ENCODE peak calls at places on chromosome 14, in ten cellular contexts. N, Q, M, F, V, T, X, U, H and Y are unnamed samples.

GRCh38 chr14:106843951-106844483 is 1317.6 kb downstream of the TMEM121 start:
- DNase-seq in N (peak; percentile 5), Q (no peak), M (no peak), F (peak; percentile 22), V (peak; percentile 73), T (peak; percentile 79), X (no peak), U (peak; percentile 37), H (peak; percentile 53), Y (peak; percentile 18)

GRCh38 chr14:56474419-56475022 is 105.1 kb upstream of the TMEM260 start:
- DNase-seq in N (peak; percentile 48), Q (peak; percentile 29), M (no peak), F (peak; percentile 45), V (peak; percentile 59), T (peak; percentile 70), X (peak; percentile 56), U (peak; percentile 29), H (peak; percentile 41), Y (no peak)

GRCh38 chr14:59711083-59711482 is 134.5 kb upstream of the CCDC175 start:
- DNase-seq in N (no peak), Q (no peak), M (no peak), F (no peak), V (no peak), T (no peak), X (no peak), U (no peak), H (no peak), Y (no peak)

GRCh38 chr14:96637521-96637920 is 135.3 kb downstream of the PAPOLA start:
- DNase-seq in N (no peak), Q (no peak), M (no peak), F (peak; percentile 5), V (no peak), T (no peak), X (no peak), U (no peak), H (no peak), Y (no peak)

GRCh38 chr14:31583043-31583442 is 21.8 kb downstream of the NUBPL start:
- DNase-seq in N (no peak), Q (no peak), M (no peak), F (no peak), V (no peak), T (no peak), X (no peak), U (no peak), H (no peak), Y (no peak)

GRCh38 chr14:101078892-101079221 is 175.3 kb upstream of the RTL1 start:
- DNase-seq in N (no peak), Q (no peak), M (no peak), F (peak; percentile 4), V (no peak), T (no peak), X (no peak), U (no peak), H (no peak), Y (no peak)

GRCh38 chr14:24673059-24673458 is 39.1 kb upstream of the GZMB start:
- DNase-seq in N (no peak), Q (no peak), M (no peak), F (no peak), V (no peak), T (no peak), X (no peak), U (peak; percentile 1), H (no peak), Y (no peak)

GRCh38 chr14:90503582-90503981 is 106.8 kb downstream of the CALM1 start:
- DNase-seq in N (no peak), Q (no peak), M (no peak), F (no peak), V (no peak), T (no peak), X (peak; percentile 32), U (no peak), H (no peak), Y (no peak)

GRCh38 chr14:60904381-60904780 is 76.5 kb downstream of the TRMT5 start:
- DNase-seq in N (no peak), Q (no peak), M (no peak), F (no peak), V (no peak), T (no peak), X (no peak), U (no peak), H (no peak), Y (no peak)

GRCh38 chr14:48792376-48793024 is 793.7 kb downstream of the RPS29 start:
- DNase-seq in N (no peak), Q (no peak), M (no peak), F (no peak), V (peak; percentile 8), T (no peak), X (no peak), U (no peak), H (no peak), Y (no peak)

GRCh38 chr14:42027271-42027670 is 420.6 kb downstream of the LRFN5 start:
- DNase-seq in N (peak; percentile 0), Q (no peak), M (no peak), F (no peak), V (no peak), T (no peak), X (no peak), U (no peak), H (no peak), Y (no peak)

GRCh38 chr14:69611264-69612013 is at the start of gene SUSD6:
- DNase-seq in N (peak; percentile 82), Q (peak; percentile 88), M (peak; percentile 84), F (peak; percentile 99), V (peak; percentile 93), T (peak; percentile 88), X (peak; percentile 90), U (peak; percentile 85), H (peak; percentile 84), Y (peak; percentile 82)

GRCh38 chr14:69624131-69624530 is 12.7 kb downstream of the SUSD6 start:
- DNase-seq in N (no peak), Q (no peak), M (no peak), F (no peak), V (no peak), T (no peak), X (no peak), U (no peak), H (no peak), Y (no peak)

GRCh38 chr14:94631050-94631449 is 18.9 kb downstream of the SERPINA3 start:
- DNase-seq in N (no peak), Q (no peak), M (no peak), F (no peak), V (no peak), T (no peak), X (no peak), U (no peak), H (no peak), Y (no peak)

GRCh38 chr14:49999826-50000214 is 106.9 kb downstream of the ARF6 start:
- DNase-seq in N (no peak), Q (no peak), M (no peak), F (no peak), V (no peak), T (no peak), X (no peak), U (no peak), H (no peak), Y (no peak)

GRCh38 chr14:104443391-104444158 is 136.0 kb upstream of the C14orf180 start:
- DNase-seq in N (no peak), Q (no peak), M (no peak), F (peak; percentile 10), V (no peak), T (no peak), X (no peak), U (no peak), H (no peak), Y (no peak)

GRCh38 chr14:31419179-31420012 is 954 bp downstream of the HEATR5A start:
- DNase-seq in N (peak; percentile 50), Q (peak; percentile 53), M (no peak), F (no peak), V (no peak), T (peak; percentile 52), X (no peak), U (no peak), H (peak; percentile 18), Y (no peak)

GRCh38 chr14:90641111-90642010 is 174.9 kb downstream of the TTC7B start:
- DNase-seq in N (no peak), Q (peak; percentile 16), M (no peak), F (no peak), V (no peak), T (no peak), X (no peak), U (no peak), H (no peak), Y (no peak)

GRCh38 chr14:26008290-26008689 is 589.5 kb downstream of the NOVA1 start:
- DNase-seq in N (peak; percentile 65), Q (no peak), M (no peak), F (no peak), V (no peak), T (peak; percentile 22), X (no peak), U (no peak), H (peak; percentile 40), Y (no peak)

GRCh38 chr14:35480119-35480769 is 53.7 kb upstream of the INSM2 start:
- DNase-seq in N (peak; percentile 20), Q (no peak), M (no peak), F (no peak), V (no peak), T (no peak), X (no peak), U (no peak), H (no peak), Y (no peak)

GRCh38 chr14:98633380-98633779 is 638.6 kb downstream of the BCL11B start:
- DNase-seq in N (no peak), Q (peak; percentile 1), M (no peak), F (no peak), V (no peak), T (no peak), X (peak; percentile 92), U (no peak), H (no peak), Y (no peak)